ENCODE peak calls at places on chromosomes 3 and 15, in ten cellular contexts. U is endothelial cell; E is GM12878; S is cardiac muscle cell; X is midbrain; K is psoas muscle; R is HS-5; I is activated naive CD4-positive, alpha-beta T cell; B is immature natural killer cell; A is prostate gland. Z is an unnamed sample.

GRCh38 chr3:159892171-159892791 is 96.4 kb upstream of the IL12A start:
- DNase-seq in B (no peak), S (no peak), A (no peak), I (no peak), R (no peak), E (no peak), X (no peak), K (peak; percentile 57), U (no peak), Z (no peak)

GRCh38 chr15:100835626-100836025 is 44.0 kb upstream of the ALDH1A3 start:
- DNase-seq in R (no peak), I (no peak), B (no peak), E (no peak), K (no peak), X (no peak), A (no peak), S (no peak), U (no peak), Z (no peak)

GRCh38 chr3:173932624-173933023 is 535.1 kb downstream of the NLGN1 start:
- DNase-seq in R (peak; percentile 33), B (no peak), I (no peak), K (no peak), S (no peak), X (no peak), E (no peak), A (no peak), U (no peak), Z (no peak)

GRCh38 chr3:50204052-50204803 is 843 bp upstream of the SLC38A3 start:
- DNase-seq in U (no peak), X (no peak), S (no peak), K (no peak), I (no peak), B (no peak), R (no peak), A (no peak), E (no peak), Z (no peak)

GRCh38 chr3:20280257-20280656 is 94.3 kb upstream of the SGO1 start:
- DNase-seq in I (no peak), S (no peak), X (no peak), R (no peak), B (no peak), A (no peak), E (no peak), U (no peak), K (no peak), Z (no peak)

GRCh38 chr3:40299721-40300335 is 9.7 kb upstream of the EIF1B start:
- DNase-seq in I (no peak), B (no peak), U (no peak), S (no peak), E (no peak), R (peak; percentile 69), X (no peak), K (no peak), A (no peak), Z (no peak)

GRCh38 chr3:38726751-38727150 is 77.3 kb upstream of the SCN5A start:
- DNase-seq in X (no peak), B (no peak), R (no peak), A (no peak), U (no peak), K (no peak), S (no peak), I (no peak), E (no peak), Z (no peak)

GRCh38 chr3:48445277-48445882 is 1.2 kb upstream of the ATRIP start:
- DNase-seq in I (no peak), X (no peak), R (no peak), B (no peak), E (no peak), S (no peak), U (no peak), K (no peak), A (no peak), Z (no peak)

GRCh38 chr15:101269479-101270223 is 7.6 kb downstream of the SELENOS start:
- DNase-seq in X (no peak), S (no peak), A (no peak), K (no peak), U (no peak), I (no peak), E (no peak), B (no peak), R (no peak), Z (no peak)

GRCh38 chr15:78979456-78980320 is 34.8 kb upstream of the CTSH start:
- DNase-seq in X (peak; percentile 63), B (peak; percentile 12), K (no peak), U (peak; percentile 72), E (peak; percentile 66), S (peak; percentile 76), A (peak; percentile 88), I (no peak), R (peak; percentile 49), Z (peak; percentile 44)

GRCh38 chr15:73109751-73110150 is 57.5 kb downstream of the NEO1 start:
- DNase-seq in K (no peak), X (no peak), I (no peak), R (no peak), A (no peak), E (no peak), U (no peak), S (no peak), B (no peak), Z (no peak)

GRCh38 chr3:38364721-38365400 is 18.3 kb downstream of the XYLB start:
- DNase-seq in S (no peak), A (no peak), B (no peak), I (no peak), U (no peak), X (no peak), R (no peak), E (no peak), K (no peak), Z (no peak)

GRCh38 chr3:52895416-52895815 is 1.9 kb downstream of the STIMATE start:
- DNase-seq in X (no peak), K (no peak), U (no peak), I (no peak), A (no peak), E (no peak), S (no peak), B (no peak), R (no peak), Z (no peak)

GRCh38 chr3:161796780-161797179 is 300.2 kb downstream of the OTOL1 start:
- DNase-seq in B (no peak), X (no peak), A (no peak), R (no peak), S (no peak), U (no peak), I (no peak), E (no peak), K (no peak), Z (no peak)

GRCh38 chr3:195095035-195095703 is 175.8 kb downstream of the XXYLT1 start:
- DNase-seq in K (peak; percentile 38), B (no peak), U (no peak), I (no peak), S (no peak), A (no peak), E (peak; percentile 39), R (no peak), X (no peak), Z (no peak)

GRCh38 chr15:37377428-37377827 is 277.1 kb upstream of the MEIS2 start:
- DNase-seq in A (no peak), R (no peak), K (no peak), E (no peak), B (no peak), U (no peak), S (no peak), I (no peak), X (no peak), Z (no peak)

GRCh38 chr3:107574650-107575049 is 51.9 kb downstream of the BBX start:
- DNase-seq in A (no peak), B (peak; percentile 25), K (no peak), E (no peak), I (no peak), X (peak; percentile 53), R (peak; percentile 10), S (peak; percentile 52), U (peak; percentile 31), Z (no peak)

GRCh38 chr15:50164458-50164857 is 17.5 kb upstream of the SLC27A2 start:
- DNase-seq in X (no peak), I (no peak), A (no peak), R (no peak), E (no peak), B (no peak), K (no peak), S (no peak), U (no peak), Z (no peak)

GRCh38 chr15:73988075-73988969 is 3.8 kb downstream of the STOML1 start:
- DNase-seq in S (no peak), B (no peak), U (no peak), A (no peak), I (no peak), X (no peak), K (no peak), E (no peak), R (no peak), Z (no peak)

GRCh38 chr3:42802876-42803799 is 1.2 kb downstream of the HIGD1A start:
- DNase-seq in R (no peak), S (no peak), X (peak; percentile 44), K (no peak), A (no peak), B (no peak), U (peak; percentile 31), E (no peak), I (no peak), Z (no peak)

GRCh38 chr3:13815088-13815683 is 64.7 kb downstream of the WNT7A start:
- DNase-seq in X (no peak), U (no peak), A (no peak), R (no peak), K (no peak), I (no peak), B (no peak), E (no peak), S (no peak), Z (no peak)

GRCh38 chr3:12793701-12794100 is 2.8 kb upstream of the CAND2 start:
- DNase-seq in S (no peak), B (no peak), A (no peak), I (no peak), X (no peak), E (no peak), R (no peak), U (no peak), K (no peak), Z (no peak)

GRCh38 chr3:780505-780904 is 312.3 kb upstream of the CNTN6 start:
- DNase-seq in B (no peak), A (no peak), S (no peak), K (no peak), U (no peak), I (no peak), E (no peak), X (no peak), R (no peak), Z (no peak)

GRCh38 chr15:73318463-73319351 is 50.1 kb downstream of the HCN4 start:
- DNase-seq in I (no peak), E (no peak), X (no peak), B (no peak), K (no peak), A (no peak), U (peak; percentile 54), S (peak; percentile 66), R (no peak), Z (peak; percentile 11)

Z was measured in NCI-H748 treated with DMSO at 0.1 percent for 48 hours.